ENCODE peak calls at places on chromosomes 11 and 22, in eight cellular contexts. L is fibroblast of pulmonary artery, K is Calu3, M is HEK293T, F is GM12891, G is heart left ventricle, H is Right ventricle myocardium inferior, A is T-helper 2 cell. Y is an unnamed sample.
A peak's percentile ranks its signal among the peaks of the same experiment; 100 is the strongest.

GRCh38 chr22:29861672-29862297 is 21.2 kb upstream of the MTMR3 start:
- DNase-seq in H (no peak), F (no peak), K (no peak), G (no peak), M (no peak), L (no peak), A (no peak), Y (no peak)

GRCh38 chr11:133619973-133620372 is 87.7 kb upstream of the OPCML start:
- DNase-seq in F (no peak), G (no peak), M (no peak), L (no peak), H (no peak), K (no peak), A (peak; percentile 31), Y (no peak)

GRCh38 chr22:46076651-46077339 is 73.5 kb upstream of the PPARA start:
- DNase-seq in G (peak; percentile 63), L (peak; percentile 59), K (peak; percentile 50), F (no peak), A (no peak), M (no peak), H (peak; percentile 69), Y (peak; percentile 83)

GRCh38 chr11:124923296-124923695 is 4.2 kb downstream of the HEPN1 start:
- DNase-seq in H (no peak), A (no peak), L (no peak), G (no peak), F (no peak), K (no peak), M (no peak), Y (no peak)

GRCh38 chr11:64501500-64502427 is 89.3 kb upstream of the SLC22A12 start:
- DNase-seq in H (no peak), F (no peak), G (no peak), M (no peak), A (no peak), L (no peak), K (no peak), Y (peak; percentile 44)

GRCh38 chr22:49448546-49448945 is 379.1 kb downstream of the BRD1 start:
- DNase-seq in L (no peak), M (no peak), F (no peak), G (no peak), H (no peak), A (no peak), K (no peak), Y (no peak)

GRCh38 chr11:9573775-9574555 is 495 bp downstream of the WEE1 start:
- DNase-seq in M (no peak), G (peak; percentile 36), L (peak; percentile 13), H (peak; percentile 78), K (no peak), F (no peak), A (peak; percentile 33), Y (no peak)

GRCh38 chr11:14413307-14414072 is 54.5 kb upstream of the RRAS2 start:
- DNase-seq in F (no peak), H (peak; percentile 50), K (no peak), G (peak; percentile 35), M (peak; percentile 32), A (peak; percentile 13), L (peak; percentile 80), Y (no peak)

GRCh38 chr11:45285931-45286632 is at the start of gene SYT13:
- DNase-seq in H (no peak), G (no peak), K (peak; percentile 87), A (no peak), M (no peak), L (no peak), F (no peak), Y (no peak)

GRCh38 chr11:8202428-8203160 is 33.8 kb upstream of the RIC3 start:
- DNase-seq in K (no peak), L (no peak), H (no peak), F (no peak), G (no peak), M (no peak), A (no peak), Y (no peak)

GRCh38 chr11:33633251-33634003 is 67.2 kb downstream of the C11orf91 start:
- DNase-seq in F (no peak), G (no peak), K (peak; percentile 58), H (no peak), M (no peak), L (peak; percentile 64), A (no peak), Y (peak; percentile 90)

GRCh38 chr22:18156878-18157713 is 7.1 kb downstream of the USP18 start:
- DNase-seq in K (peak; percentile 72), L (peak; percentile 92), G (peak; percentile 70), M (peak; percentile 82), F (no peak), A (peak; percentile 61), H (no peak), Y (peak; percentile 26)